ENCODE peak calls at places on chromosomes 4 and X, in four cellular contexts. Z is brain microvascular endothelial cell, F is AG04450, G is fibroblast of mammary gland. E is an unnamed sample.

GRCh38 chrX:13506574-13506973 is 62.8 kb upstream of the EGFL6 start:
- DNase-seq in G (peak; percentile 68), Z (peak; percentile 12), F (peak; percentile 23), E (peak; percentile 49)

GRCh38 chr4:100985576-100985975 is 361.8 kb downstream of the PPP3CA start:
- DNase-seq in G (no peak), F (no peak), Z (no peak), E (no peak)

GRCh38 chr4:49221209-49221608 is 235.1 kb downstream of the CWH43 start:
- DNase-seq in G (no peak), F (no peak), Z (no peak), E (no peak)

GRCh38 chrX:69510137-69510715 is 6.1 kb downstream of the NALF2 start:
- DNase-seq in F (no peak), G (no peak), Z (no peak), E (no peak)

GRCh38 chr4:183014361-183015084 is 84.5 kb upstream of the WWC2 start:
- DNase-seq in Z (no peak), F (no peak), G (no peak), E (no peak)

GRCh38 chrX:283115-283845 is 2.1 kb downstream of the PLCXD1 start:
- DNase-seq in F (peak; percentile 49), G (peak; percentile 85), Z (peak; percentile 89), E (peak; percentile 83)

GRCh38 chr4:150579591-150580234 is 2.2 kb upstream of the MAB21L2 start:
- DNase-seq in G (no peak), Z (no peak), F (no peak), E (no peak)

GRCh38 chrX:72247206-72247944 is 8.5 kb upstream of the ERCC6L start:
- DNase-seq in G (peak; percentile 34), F (no peak), Z (no peak), E (no peak)

GRCh38 chr4:158322119-158322518 is 111.8 kb downstream of the TMEM144 start:
- DNase-seq in F (no peak), Z (no peak), G (no peak), E (no peak)

GRCh38 chr4:34043131-34043530 is 2201.2 kb downstream of the ARAP2 start:
- DNase-seq in F (no peak), Z (no peak), G (peak; percentile 12), E (no peak)

GRCh38 chr4:110754726-110755125 is 131.8 kb upstream of the PITX2 start:
- DNase-seq in F (no peak), Z (no peak), G (peak; percentile 5), E (peak; percentile 9)

GRCh38 chr4:37890501-37891220 is at the start of gene TBC1D1:
- DNase-seq in F (no peak), Z (no peak), G (no peak), E (no peak)

GRCh38 chrX:64571011-64571410 is 175.8 kb upstream of the MTMR8 start:
- DNase-seq in Z (no peak), F (no peak), G (no peak), E (no peak)

GRCh38 chrX:44036336-44036735 is 63.1 kb upstream of the NDP start:
- DNase-seq in F (peak; percentile 29), G (peak; percentile 70), Z (peak; percentile 84), E (peak; percentile 67)

GRCh38 chrX:149699761-149700160 is 12.1 kb upstream of the MAGEA11 start:
- DNase-seq in Z (no peak), F (no peak), G (no peak), E (no peak)

GRCh38 chr4:78591404-78591803 is 39.8 kb downstream of the ANXA3 start:
- DNase-seq in F (no peak), Z (no peak), G (no peak), E (no peak)

GRCh38 chr4:78588894-78589545 is 37.5 kb downstream of the ANXA3 start:
- DNase-seq in Z (no peak), G (no peak), F (no peak), E (no peak)

GRCh38 chr4:78596111-78596742 is 44.7 kb downstream of the ANXA3 start:
- DNase-seq in F (no peak), G (no peak), Z (no peak), E (no peak)

DNA sequence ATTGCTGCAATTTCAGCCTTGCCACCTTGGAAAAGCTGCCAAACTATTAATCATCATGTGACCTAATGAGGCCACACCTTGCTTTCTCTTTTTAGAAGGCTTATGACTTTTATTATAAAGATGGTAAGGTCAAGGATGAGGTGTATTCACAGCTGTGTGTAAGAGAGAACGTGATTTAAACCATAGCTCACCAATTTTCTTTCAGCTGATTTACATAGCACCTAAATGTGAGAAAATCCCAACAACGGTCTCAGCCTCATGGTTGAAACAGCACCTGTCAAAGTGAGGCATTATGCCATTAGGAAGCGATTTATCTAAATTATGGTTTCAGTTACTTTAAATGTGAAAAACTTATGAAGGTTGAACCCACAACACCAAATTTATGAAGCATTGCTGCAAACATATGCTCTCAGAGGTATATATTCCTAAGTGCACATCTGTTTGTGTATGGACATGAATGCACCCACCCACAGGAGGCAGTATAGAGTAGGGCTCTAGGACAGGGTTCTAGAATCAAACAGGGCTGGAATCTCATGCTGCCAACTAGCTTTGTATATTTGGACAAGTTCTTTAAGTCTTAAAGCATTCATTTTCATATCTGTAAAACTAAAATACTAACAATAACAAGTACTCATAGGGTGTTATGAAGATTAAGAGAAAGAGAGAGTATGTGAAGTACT is 40.7 kb downstream of the ANXA3 start:
- DNase-seq in F (no peak), G (no peak), Z (no peak), E (no peak)
- TF ChIP-seq CTCF in F (peak; percentile 20), G (peak; percentile 38), Z (peak; percentile 52), E (peak; percentile 23)

GRCh38 chr4:176271749-176272148 is 2.7 kb upstream of the ASB5 start:
- DNase-seq in G (peak; percentile 64), Z (peak; percentile 33), F (no peak), E (no peak)

GRCh38 chr4:176270669-176271068 is 1.6 kb upstream of the ASB5 start:
- DNase-seq in G (peak; percentile 99), Z (peak; percentile 98), F (peak; percentile 99), E (peak; percentile 75)

GRCh38 chr4:176272799-176273198 is 3.8 kb upstream of the ASB5 start:
- DNase-seq in Z (no peak), G (no peak), F (no peak), E (no peak)

GRCh38 chr4:176266026-176266425 is 3.0 kb downstream of the ASB5 start:
- DNase-seq in F (no peak), G (no peak), Z (no peak), E (no peak)

DNA sequence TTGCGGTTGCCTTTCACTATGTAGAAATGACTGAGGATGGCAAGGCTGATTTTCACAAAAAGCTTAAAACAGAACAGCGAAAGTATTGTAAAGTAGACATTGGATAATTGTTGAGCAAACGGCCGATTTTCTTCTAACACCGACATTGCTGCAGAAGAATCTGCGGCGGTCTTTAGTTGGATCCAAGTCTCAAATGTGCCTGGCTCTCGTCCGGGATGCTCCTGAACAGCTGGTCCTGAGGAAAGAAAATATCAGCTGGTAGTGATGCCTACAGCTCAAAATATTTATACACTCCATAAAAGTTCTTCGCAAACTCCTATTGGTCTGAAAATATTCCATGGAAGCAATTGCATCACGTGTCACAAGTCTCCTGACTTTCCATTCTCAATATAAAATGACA is at the start of gene ASB5:
- DNase-seq in F (no peak), G (no peak), Z (no peak), E (no peak)
- H3K4me3 ChIP-seq in F (no peak within 1 kb of the TSS), G (no peak within 1 kb of the TSS), Z (no peak within 1 kb of the TSS), E (no peak within 1 kb of the TSS)

GRCh38 chr4:161815841-161816240 is 348.0 kb downstream of the FSTL5 start:
- DNase-seq in Z (no peak), F (no peak), G (no peak), E (no peak)

GRCh38 chr4:161813889-161814288 is 349.9 kb downstream of the FSTL5 start:
- DNase-seq in G (no peak), F (no peak), Z (no peak), E (no peak)

GRCh38 chr4:161817822-161818412 is 345.9 kb downstream of the FSTL5 start:
- DNase-seq in G (no peak), Z (no peak), F (no peak), E (no peak)

GRCh38 chr4:161813389-161813788 is 350.4 kb downstream of the FSTL5 start:
- DNase-seq in Z (no peak), G (no peak), F (no peak), E (no peak)

GRCh38 chr4:161816958-161817357 is 346.8 kb downstream of the FSTL5 start:
- DNase-seq in F (no peak), G (no peak), Z (no peak), E (no peak)
- TF ChIP-seq CTCF in F (no peak), G (no peak), Z (no peak), E (no peak)

DNA sequence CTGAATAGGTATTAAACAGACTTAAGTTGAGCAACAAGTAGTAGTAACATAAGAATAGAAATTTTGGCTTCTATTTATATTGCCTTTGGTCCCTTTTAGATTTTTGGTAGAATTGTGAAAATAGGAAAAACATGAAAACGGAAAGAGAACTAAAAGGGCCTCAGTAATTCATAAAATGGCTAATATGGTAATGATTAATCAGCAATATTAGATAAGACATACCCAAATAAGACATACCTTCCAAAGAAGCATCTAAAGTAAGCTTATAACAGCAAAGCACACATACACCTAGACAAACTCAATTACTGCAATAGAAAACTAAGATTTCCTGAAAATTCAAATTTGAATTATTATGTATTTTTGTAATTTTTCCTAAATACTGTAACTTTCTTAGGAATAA is 46.4 kb downstream of the CHIC2 start:
- DNase-seq in F (no peak), G (no peak), Z (no peak), E (no peak)
- H3K4me3 ChIP-seq in F (no peak overlapping the region), G (no peak overlapping the region), Z (no peak overlapping the region), E (no peak overlapping the region)

GRCh38 chr4:74374128-74374527 is 9.2 kb downstream of the EREG start:
- DNase-seq in Z (no peak), G (no peak), F (no peak), E (no peak)

GRCh38 chr4:74369860-74370259 is 4.9 kb downstream of the EREG start:
- DNase-seq in F (no peak), Z (no peak), G (no peak), E (no peak)

GRCh38 chr4:74367656-74368055 is 2.7 kb downstream of the EREG start:
- DNase-seq in F (no peak), Z (no peak), G (no peak), E (no peak)

GRCh38 chr4:74374561-74375327 is 9.8 kb downstream of the EREG start:
- DNase-seq in G (peak; percentile 96), Z (peak; percentile 74), F (no peak), E (no peak)

GRCh38 chr4:74370912-74371311 is 6.0 kb downstream of the EREG start:
- DNase-seq in Z (peak; percentile 72), F (no peak), G (peak; percentile 74), E (peak; percentile 24)
- TF ChIP-seq CTCF in Z (peak; percentile 93), F (peak; percentile 89), G (peak; percentile 94), E (peak; percentile 91)

E was measured in astrocyte of the cerebellum.